ENCODE peak calls at places on chromosomes 1 and 21, in five cellular contexts. R is CD8-positive, alpha-beta T cell; V is heart right ventricle; T is cardiac muscle cell; B is effector memory CD4-positive, alpha-beta T cell. Y is an unnamed sample.

GRCh38 chr1:25566186-25566729 is 22.9 kb downstream of the LDLRAP1 start:
- DNase-seq in B (no peak), R (no peak), T (no peak), V (no peak), Y (no peak)

GRCh38 chr1:40383095-40383487 is 9.6 kb downstream of the SMAP2 start:
- DNase-seq in R (no peak), V (no peak), B (no peak), T (peak; percentile 65), Y (no peak)

GRCh38 chr1:181391297-181391905 is 91.9 kb upstream of the CACNA1E start:
- DNase-seq in B (no peak), V (no peak), R (no peak), T (no peak), Y (no peak)

GRCh38 chr21:14888202-14888601 is 176.6 kb downstream of the NRIP1 start:
- DNase-seq in T (no peak), B (no peak), R (no peak), V (no peak), Y (no peak)

GRCh38 chr1:224080082-224080774 is 33.7 kb upstream of the FBXO28 start:
- DNase-seq in T (no peak), B (no peak), R (no peak), V (no peak), Y (no peak)

GRCh38 chr1:181179980-181180964 is 91.8 kb downstream of the IER5 start:
- DNase-seq in R (peak; percentile 25), T (peak; percentile 76), V (peak; percentile 58), B (no peak), Y (no peak)

GRCh38 chr1:221035680-221036153 is 156.5 kb downstream of the HLX start:
- DNase-seq in V (no peak), T (peak; percentile 38), B (no peak), R (no peak), Y (no peak)

GRCh38 chr1:26542781-26543443 is 13.4 kb downstream of the RPS6KA1 start:
- DNase-seq in B (no peak), V (no peak), T (no peak), R (no peak), Y (no peak)

GRCh38 chr1:51877434-51878306 is 857 bp downstream of the NRDC start:
- DNase-seq in V (no peak), T (peak; percentile 48), B (no peak), R (peak; percentile 26), Y (peak; percentile 15)

GRCh38 chr1:31694910-31695300 is 8.9 kb downstream of the COL16A1 start:
- DNase-seq in T (no peak), B (no peak), R (no peak), V (no peak), Y (no peak)

GRCh38 chr1:21299007-21299406 is 8.7 kb upstream of the ECE1 start:
- DNase-seq in T (no peak), V (no peak), R (no peak), B (no peak), Y (no peak)

DNA sequence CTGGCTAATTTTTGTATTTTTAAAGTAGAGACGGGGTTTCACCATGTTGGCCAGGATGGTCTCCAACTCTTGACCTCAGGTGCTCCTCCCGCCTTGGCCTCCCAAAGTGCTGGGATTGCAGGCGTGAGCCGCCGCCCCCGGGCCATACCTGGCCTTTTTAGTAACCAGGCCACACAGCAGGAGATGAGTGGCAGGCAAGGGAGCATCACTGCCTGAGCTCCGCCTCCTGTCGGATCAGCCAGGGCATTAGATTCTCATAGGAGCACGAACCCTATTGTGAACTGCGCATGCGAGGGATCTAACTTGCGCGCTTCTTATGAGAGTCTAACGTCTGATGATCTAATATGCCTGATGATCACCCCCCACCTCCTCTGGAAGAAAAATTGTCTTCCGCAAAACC is 308.7 kb upstream of the PRMT6 start:
- DNase-seq in R (no peak), B (no peak), T (no peak), V (no peak), Y (no peak)
- H3K9me3 ChIP-seq in R (no peaks in the 10 kb centered on the region), B (no peaks in the 10 kb centered on the region), T (no peaks in the 10 kb centered on the region), V (no peaks in the 10 kb centered on the region), Y (no peaks in the 10 kb centered on the region)

GRCh38 chr1:60185684-60186083 is 112.1 kb upstream of the C1orf87 start:
- DNase-seq in R (no peak), T (no peak), V (no peak), B (no peak), Y (no peak)
- H3K27ac ChIP-seq in R (no peak overlapping the region), T (no peak overlapping the region), V (no peak overlapping the region), B (no peak overlapping the region), Y (no peak overlapping the region)

GRCh38 chr21:40176732-40177131 is 309.5 kb downstream of the PCP4 start:
- DNase-seq in B (no peak), T (no peak), R (no peak), V (no peak), Y (no peak)
- H3K9me3 ChIP-seq in B (no peaks in the 10 kb centered on the region), T (no peaks in the 10 kb centered on the region), R (no peaks in the 10 kb centered on the region), V (no peaks in the 10 kb centered on the region), Y (peaks cover 6% of the 10 kb centered on the region)

GRCh38 chr1:232709339-232709738 is 79.4 kb upstream of the SIPA1L2 start:
- DNase-seq in R (no peak), T (peak; percentile 33), V (no peak), B (no peak), Y (no peak)

GRCh38 chr1:232705815-232706575 is 76.1 kb upstream of the SIPA1L2 start:
- DNase-seq in B (no peak), T (peak; percentile 85), V (no peak), R (no peak), Y (no peak)

GRCh38 chr1:232707142-232707541 is 77.2 kb upstream of the SIPA1L2 start:
- DNase-seq in B (no peak), R (no peak), T (no peak), V (no peak), Y (no peak)

GRCh38 chr1:232704256-232704655 is 74.3 kb upstream of the SIPA1L2 start:
- DNase-seq in V (no peak), R (no peak), T (no peak), B (no peak), Y (no peak)

GRCh38 chr1:232704694-232705680 is 75.1 kb upstream of the SIPA1L2 start:
- DNase-seq in R (no peak), T (peak; percentile 87), B (no peak), V (no peak), Y (no peak)
- H3K27ac ChIP-seq in R (no peak overlapping the region), T (no peak overlapping the region), B (no peak overlapping the region), V (no peak overlapping the region), Y (no peak overlapping the region)

DNA sequence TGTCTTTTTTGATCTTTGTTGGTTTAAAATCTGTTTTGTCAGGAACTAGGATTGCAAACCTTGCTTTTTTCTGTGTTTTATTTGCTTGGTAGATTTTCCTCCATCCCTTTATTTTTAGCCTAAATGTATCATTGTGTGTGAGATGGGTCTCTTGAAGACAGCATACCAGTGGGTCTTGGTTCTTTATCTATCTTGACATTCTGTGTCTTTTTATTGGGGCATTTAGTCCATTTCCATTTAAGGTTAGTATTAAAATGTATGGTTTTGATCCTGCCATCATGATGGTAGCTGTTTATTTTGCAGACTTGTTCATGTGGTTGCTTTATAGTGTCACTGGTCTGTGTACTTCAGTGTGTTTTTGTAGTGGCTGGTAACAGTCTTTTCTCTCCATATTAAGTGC is 14.1 kb downstream of the ZNF678 start:
- DNase-seq in R (no peak), B (no peak), V (no peak), T (no peak), Y (no peak)
- H3K9me3 ChIP-seq in R (peaks cover 7% of the 10 kb centered on the region), B (peaks cover 3% of the 10 kb centered on the region), V (no peaks in the 10 kb centered on the region), T (no peaks in the 10 kb centered on the region), Y (no peaks in the 10 kb centered on the region)

GRCh38 chr1:116824631-116825399 is 70.6 kb downstream of the CD2 start:
- DNase-seq in R (no peak), B (no peak), T (peak; percentile 41), V (no peak), Y (no peak)
- H3K27ac ChIP-seq in R (no peak overlapping the region), B (no peak overlapping the region), T (peak overlapping the region; percentile 73), V (peak overlapping the region; percentile 78), Y (no peak overlapping the region)

DNA sequence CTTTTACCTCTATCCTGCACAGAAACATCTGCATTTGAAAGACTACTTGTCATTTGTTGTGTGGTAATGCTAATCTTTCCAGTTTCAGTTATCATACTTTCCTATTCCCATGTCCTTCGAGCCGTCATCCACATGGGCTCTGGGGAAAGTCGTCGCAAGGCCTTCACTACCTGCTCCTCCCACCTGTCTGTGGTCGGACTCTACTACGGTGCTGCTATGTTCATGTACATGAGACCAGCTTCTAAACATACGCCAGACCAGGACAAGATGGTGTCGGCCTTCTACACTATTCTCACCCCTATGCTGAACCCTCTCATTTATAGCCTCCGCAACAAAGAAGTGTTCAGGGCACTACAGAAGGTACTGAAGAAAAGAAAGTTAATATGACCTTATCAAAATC is 8.3 kb downstream of the OR2M4 start:
- DNase-seq in R (no peak), T (no peak), V (no peak), B (no peak), Y (no peak)
- H3K9me3 ChIP-seq in R (no peaks in the 10 kb centered on the region), T (no peaks in the 10 kb centered on the region), V (no peaks in the 10 kb centered on the region), B (no peaks in the 10 kb centered on the region), Y (no peaks in the 10 kb centered on the region)

DNA sequence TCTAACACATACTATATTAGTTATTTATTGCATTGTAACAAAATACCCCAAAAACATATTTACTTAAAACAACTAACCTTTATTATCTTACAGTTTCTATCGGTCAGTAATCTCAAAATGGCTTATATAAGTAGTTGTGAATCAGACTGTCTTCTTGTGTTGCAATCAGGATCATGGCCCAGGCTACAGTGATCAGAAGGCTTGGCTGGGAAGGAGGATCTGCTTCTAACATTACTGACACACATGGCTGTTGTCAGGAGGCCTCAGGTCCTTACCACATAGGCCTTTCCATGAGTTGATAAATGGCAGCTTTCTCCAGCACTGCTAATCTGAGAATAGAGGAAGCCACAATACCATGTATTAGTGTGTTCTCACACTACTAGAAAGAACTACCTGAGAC is 33.7 kb downstream of the CFH start:
- DNase-seq in V (no peak), B (no peak), T (peak; percentile 28), R (no peak), Y (no peak)
- H3K27ac ChIP-seq in V (no peak overlapping the region), B (no peak overlapping the region), T (no peak overlapping the region), R (no peak overlapping the region), Y (no peak overlapping the region)

GRCh38 chr21:21813295-21813694 is 815.1 kb downstream of the NCAM2 start:
- DNase-seq in T (no peak), R (no peak), B (no peak), V (no peak), Y (no peak)
- H3K9me3 ChIP-seq in T (no peaks in the 10 kb centered on the region), R (no peaks in the 10 kb centered on the region), B (no peaks in the 10 kb centered on the region), V (no peaks in the 10 kb centered on the region), Y (no peaks in the 10 kb centered on the region)